ENCODE peak calls at places on chromosomes 1 and 21, in four cellular contexts. One of them, this sample, is unnamed.

GRCh38 chr21:42088658-42089057 is 17.5 kb downstream of the UMODL1 start:
- DNase-seq in activated CD8-positive, alpha-beta memory T cell treated with anti-CD3 and anti-CD28 coated beads, Interleukin-2, amount 50 U/mL, for 4 hours: no peak
- DNase-seq in activated naive CD4-positive, alpha-beta T cell treated with Interleukin-2 at 50 U/mL for 16 hours: no peak
- DNase-seq in GM04503: no peak
- DNase-seq in this sample: no peak

GRCh38 chr1:160127381-160127780 is 11.8 kb downstream of the ATP1A2 start:
- DNase-seq in GM04503: no peak
- DNase-seq in activated naive CD4-positive, alpha-beta T cell treated with Interleukin-2 at 50 U/mL for 16 hours: no peak
- DNase-seq in activated CD8-positive, alpha-beta memory T cell treated with anti-CD3 and anti-CD28 coated beads, Interleukin-2, amount 50 U/mL, for 4 hours: no peak
- DNase-seq in this sample: no peak

GRCh38 chr1:203522237-203522636 is 28.3 kb downstream of the OPTC start:
- DNase-seq in activated naive CD4-positive, alpha-beta T cell treated with Interleukin-2 at 50 U/mL for 16 hours: no peak
- DNase-seq in activated CD8-positive, alpha-beta memory T cell treated with anti-CD3 and anti-CD28 coated beads, Interleukin-2, amount 50 U/mL, for 4 hours: no peak
- DNase-seq in GM04503: no peak
- DNase-seq in this sample: no peak

GRCh38 chr1:160952129-160952510 is 2.5 kb downstream of the ITLN2 start:
- DNase-seq in activated naive CD4-positive, alpha-beta T cell treated with Interleukin-2 at 50 U/mL for 16 hours: no peak
- DNase-seq in activated CD8-positive, alpha-beta memory T cell treated with anti-CD3 and anti-CD28 coated beads, Interleukin-2, amount 50 U/mL, for 4 hours: no peak
- DNase-seq in GM04503: no peak
- DNase-seq in this sample: no peak

GRCh38 chr21:38114717-38115333 is 142.0 kb upstream of the KCNJ15 start:
- DNase-seq in activated CD8-positive, alpha-beta memory T cell treated with anti-CD3 and anti-CD28 coated beads, Interleukin-2, amount 50 U/mL, for 4 hours: no peak
- DNase-seq in activated naive CD4-positive, alpha-beta T cell treated with Interleukin-2 at 50 U/mL for 16 hours: no peak
- DNase-seq in GM04503: no peak
- DNase-seq in this sample: no peak

GRCh38 chr1:85952460-85952859 is 204.1 kb downstream of the COL24A1 start:
- DNase-seq in GM04503: no peak
- DNase-seq in activated CD8-positive, alpha-beta memory T cell treated with anti-CD3 and anti-CD28 coated beads, Interleukin-2, amount 50 U/mL, for 4 hours: no peak
- DNase-seq in activated naive CD4-positive, alpha-beta T cell treated with Interleukin-2 at 50 U/mL for 16 hours: no peak
- DNase-seq in this sample: no peak

GRCh38 chr1:151156515-151156819 is at the start of gene TNFAIP8L2:
- DNase-seq in GM04503: no peak
- DNase-seq in activated naive CD4-positive, alpha-beta T cell treated with Interleukin-2 at 50 U/mL for 16 hours: peak; percentile 82
- DNase-seq in activated CD8-positive, alpha-beta memory T cell treated with anti-CD3 and anti-CD28 coated beads, Interleukin-2, amount 50 U/mL, for 4 hours: peak; percentile 75
- DNase-seq in this sample: no peak

GRCh38 chr1:229119161-229119560 is 151.8 kb upstream of the RAB4A start:
- DNase-seq in activated CD8-positive, alpha-beta memory T cell treated with anti-CD3 and anti-CD28 coated beads, Interleukin-2, amount 50 U/mL, for 4 hours: no peak
- DNase-seq in GM04503: no peak
- DNase-seq in activated naive CD4-positive, alpha-beta T cell treated with Interleukin-2 at 50 U/mL for 16 hours: no peak
- DNase-seq in this sample: peak; percentile 13

GRCh38 chr1:156504062-156504813 is 3.7 kb upstream of the MEF2D start:
- DNase-seq in activated CD8-positive, alpha-beta memory T cell treated with anti-CD3 and anti-CD28 coated beads, Interleukin-2, amount 50 U/mL, for 4 hours: no peak
- DNase-seq in activated naive CD4-positive, alpha-beta T cell treated with Interleukin-2 at 50 U/mL for 16 hours: no peak
- DNase-seq in GM04503: no peak
- DNase-seq in this sample: peak; percentile 20

GRCh38 chr1:94279462-94279861 is 42.1 kb upstream of the ARHGAP29 start:
- DNase-seq in activated CD8-positive, alpha-beta memory T cell treated with anti-CD3 and anti-CD28 coated beads, Interleukin-2, amount 50 U/mL, for 4 hours: no peak
- DNase-seq in activated naive CD4-positive, alpha-beta T cell treated with Interleukin-2 at 50 U/mL for 16 hours: no peak
- DNase-seq in GM04503: no peak
- DNase-seq in this sample: peak; percentile 40

GRCh38 chr1:32464191-32464715 is 619 bp upstream of the ZBTB8B start:
- DNase-seq in activated naive CD4-positive, alpha-beta T cell treated with Interleukin-2 at 50 U/mL for 16 hours: no peak
- DNase-seq in activated CD8-positive, alpha-beta memory T cell treated with anti-CD3 and anti-CD28 coated beads, Interleukin-2, amount 50 U/mL, for 4 hours: no peak
- DNase-seq in GM04503: no peak
- DNase-seq in this sample: no peak

GRCh38 chr1:238916828-238917227 is 469.5 kb upstream of the CHRM3 start:
- DNase-seq in activated CD8-positive, alpha-beta memory T cell treated with anti-CD3 and anti-CD28 coated beads, Interleukin-2, amount 50 U/mL, for 4 hours: no peak
- DNase-seq in activated naive CD4-positive, alpha-beta T cell treated with Interleukin-2 at 50 U/mL for 16 hours: no peak
- DNase-seq in GM04503: no peak
- DNase-seq in this sample: peak; percentile 60

GRCh38 chr21:33543505-33544129 is 779 bp downstream of the SON start:
- DNase-seq in activated naive CD4-positive, alpha-beta T cell treated with Interleukin-2 at 50 U/mL for 16 hours: peak; percentile 77
- DNase-seq in activated CD8-positive, alpha-beta memory T cell treated with anti-CD3 and anti-CD28 coated beads, Interleukin-2, amount 50 U/mL, for 4 hours: peak; percentile 61
- DNase-seq in GM04503: no peak
- DNase-seq in this sample: peak; percentile 47

GRCh38 chr1:63073530-63074306 is 248.6 kb upstream of the FOXD3 start:
- DNase-seq in activated naive CD4-positive, alpha-beta T cell treated with Interleukin-2 at 50 U/mL for 16 hours: no peak
- DNase-seq in activated CD8-positive, alpha-beta memory T cell treated with anti-CD3 and anti-CD28 coated beads, Interleukin-2, amount 50 U/mL, for 4 hours: no peak
- DNase-seq in GM04503: no peak
- DNase-seq in this sample: no peak

GRCh38 chr21:25881524-25882376 is 147.0 kb downstream of the GABPA start:
- DNase-seq in GM04503: no peak
- DNase-seq in activated CD8-positive, alpha-beta memory T cell treated with anti-CD3 and anti-CD28 coated beads, Interleukin-2, amount 50 U/mL, for 4 hours: peak; percentile 54
- DNase-seq in activated naive CD4-positive, alpha-beta T cell treated with Interleukin-2 at 50 U/mL for 16 hours: peak; percentile 59
- DNase-seq in this sample: peak; percentile 73

GRCh38 chr21:36127250-36127904 is 7.5 kb upstream of the CBR3 start:
- DNase-seq in activated naive CD4-positive, alpha-beta T cell treated with Interleukin-2 at 50 U/mL for 16 hours: no peak
- DNase-seq in activated CD8-positive, alpha-beta memory T cell treated with anti-CD3 and anti-CD28 coated beads, Interleukin-2, amount 50 U/mL, for 4 hours: no peak
- DNase-seq in GM04503: no peak
- DNase-seq in this sample: no peak

GRCh38 chr21:14841511-14842472 is 223.0 kb downstream of the NRIP1 start:
- DNase-seq in activated CD8-positive, alpha-beta memory T cell treated with anti-CD3 and anti-CD28 coated beads, Interleukin-2, amount 50 U/mL, for 4 hours: no peak
- DNase-seq in GM04503: no peak
- DNase-seq in activated naive CD4-positive, alpha-beta T cell treated with Interleukin-2 at 50 U/mL for 16 hours: no peak
- DNase-seq in this sample: no peak

GRCh38 chr1:55338448-55338820 is 123.3 kb upstream of the USP24 start:
- DNase-seq in activated naive CD4-positive, alpha-beta T cell treated with Interleukin-2 at 50 U/mL for 16 hours: no peak
- DNase-seq in GM04503: no peak
- DNase-seq in activated CD8-positive, alpha-beta memory T cell treated with anti-CD3 and anti-CD28 coated beads, Interleukin-2, amount 50 U/mL, for 4 hours: no peak
- DNase-seq in this sample: no peak

GRCh38 chr1:78126506-78126905 is 80.7 kb downstream of the GIPC2 start:
- DNase-seq in GM04503: no peak
- DNase-seq in activated CD8-positive, alpha-beta memory T cell treated with anti-CD3 and anti-CD28 coated beads, Interleukin-2, amount 50 U/mL, for 4 hours: no peak
- DNase-seq in activated naive CD4-positive, alpha-beta T cell treated with Interleukin-2 at 50 U/mL for 16 hours: no peak
- DNase-seq in this sample: no peak

GRCh38 chr1:113929750-113930498 is 800 bp downstream of the HIPK1 start:
- DNase-seq in GM04503: peak; percentile 26
- DNase-seq in activated CD8-positive, alpha-beta memory T cell treated with anti-CD3 and anti-CD28 coated beads, Interleukin-2, amount 50 U/mL, for 4 hours: peak; percentile 52
- DNase-seq in activated naive CD4-positive, alpha-beta T cell treated with Interleukin-2 at 50 U/mL for 16 hours: peak; percentile 71
- DNase-seq in this sample: peak; percentile 22

GRCh38 chr1:246320286-246320685 is 186.8 kb downstream of the SMYD3 start:
- DNase-seq in activated CD8-positive, alpha-beta memory T cell treated with anti-CD3 and anti-CD28 coated beads, Interleukin-2, amount 50 U/mL, for 4 hours: no peak
- DNase-seq in GM04503: no peak
- DNase-seq in activated naive CD4-positive, alpha-beta T cell treated with Interleukin-2 at 50 U/mL for 16 hours: no peak
- DNase-seq in this sample: no peak

GRCh38 chr1:150970818-150971582 is 3.6 kb downstream of the CERS2 start:
- DNase-seq in GM04503: no peak
- DNase-seq in activated CD8-positive, alpha-beta memory T cell treated with anti-CD3 and anti-CD28 coated beads, Interleukin-2, amount 50 U/mL, for 4 hours: no peak
- DNase-seq in activated naive CD4-positive, alpha-beta T cell treated with Interleukin-2 at 50 U/mL for 16 hours: no peak
- DNase-seq in this sample: no peak